ENCODE peak calls at places on chromosomes 13 and 19, in five cellular contexts. P is trophoblast cell, X is IMR-90, N is mesendoderm, T is H1. G is an unnamed sample.

GRCh38 chr19:55113570-55114039 is 3.8 kb downstream of the PPP1R12C start:
- DNase-seq in X (peak), T (peak), N (peak), P (peak), G (peak)

GRCh38 chr13:70523622-70524021 is 415.4 kb upstream of the KLHL1 start:
- DNase-seq in T (no peak), X (no peak), P (no peak), N (no peak), G (peak)

GRCh38 chr13:44837250-44837649 is 152.0 kb downstream of the NUFIP1 start:
- DNase-seq in P (no peak), X (peak), T (no peak), N (no peak), G (peak)

GRCh38 chr13:95536629-95537241 is 15.8 kb upstream of the CLDN10 start:
- DNase-seq in P (peak), T (no peak), X (peak), N (no peak), G (peak)

GRCh38 chr13:100859861-100860260 is 185.3 kb upstream of the TMTC4 start:
- DNase-seq in T (no peak), X (no peak), N (no peak), P (peak), G (peak)

GRCh38 chr13:23987331-23987730 is 90.0 kb upstream of the C1QTNF9B start:
- DNase-seq in T (no peak), N (no peak), X (peak), P (peak), G (peak)

GRCh38 chr19:30236587-30236986 is 135.6 kb upstream of the ZNF536 start:
- DNase-seq in X (no peak), P (no peak), N (no peak), T (no peak), G (no peak)

GRCh38 chr13:92103673-92104296 is 705.4 kb downstream of the GPC5 start:
- DNase-seq in N (peak), X (peak), P (peak), T (no peak), G (peak)

GRCh38 chr13:93225610-93226009 is 997 bp upstream of the GPC6 start:
- DNase-seq in P (no peak), N (no peak), X (no peak), T (no peak), G (no peak)
- H3K9ac ChIP-seq in P (no peak), N (no peak), X (no peak), T (no peak), G (peak)

GRCh38 chr19:36009633-36010379 is 1.2 kb upstream of the SYNE4 start:
- DNase-seq in N (no peak), T (no peak), P (no peak), X (no peak), G (no peak)

GRCh38 chr19:36006955-36007354 is 1.7 kb downstream of the SYNE4 start:
- DNase-seq in X (no peak), P (no peak), T (no peak), N (no peak), G (no peak)

GRCh38 chr19:36009220-36009619 is 607 bp upstream of the SYNE4 start:
- DNase-seq in P (peak), N (peak), T (peak), X (peak), G (peak)

GRCh38 chr19:36010402-36010801 is 1.8 kb upstream of the SYNE4 start:
- DNase-seq in T (no peak), P (no peak), N (no peak), X (no peak), G (no peak)

GRCh38 chr19:36008336-36008978 is at the start of gene SYNE4:
- DNase-seq in X (no peak), N (peak), P (peak), T (peak), G (no peak)
- H2AK5ac ChIP-seq in X (peak), N (peak), P (peak), T (no peak), G (no peak)

GRCh38 chr19:18616023-18616422 is 3.4 kb downstream of the TMEM59L start:
- DNase-seq in X (no peak), T (no peak), P (no peak), N (no peak), G (no peak)

GRCh38 chr19:18612772-18613588 is at the start of gene TMEM59L:
- DNase-seq in T (peak), X (no peak), N (no peak), P (no peak), G (no peak)

GRCh38 chr19:18612051-18612771 is 459 bp upstream of the TMEM59L start:
- DNase-seq in N (no peak), P (no peak), X (no peak), T (peak), G (no peak)

GRCh38 chr19:18611327-18612050 is 1.2 kb upstream of the TMEM59L start:
- DNase-seq in T (peak), N (peak), X (no peak), P (peak), G (no peak)

GRCh38 chr19:18613589-18614234 is 1.0 kb downstream of the TMEM59L start:
- DNase-seq in T (no peak), X (no peak), N (no peak), P (no peak), G (no peak)
- H3K9ac ChIP-seq in T (no peak), X (no peak), N (no peak), P (no peak), G (no peak)

GRCh38 chr13:25860265-25860664 is 191.6 kb downstream of the SHISA2 start:
- DNase-seq in T (no peak), N (no peak), P (no peak), X (no peak), G (no peak)
- H2AK5ac ChIP-seq in T (no peak), N (no peak), P (no peak), X (no peak), G (no peak)

DNA sequence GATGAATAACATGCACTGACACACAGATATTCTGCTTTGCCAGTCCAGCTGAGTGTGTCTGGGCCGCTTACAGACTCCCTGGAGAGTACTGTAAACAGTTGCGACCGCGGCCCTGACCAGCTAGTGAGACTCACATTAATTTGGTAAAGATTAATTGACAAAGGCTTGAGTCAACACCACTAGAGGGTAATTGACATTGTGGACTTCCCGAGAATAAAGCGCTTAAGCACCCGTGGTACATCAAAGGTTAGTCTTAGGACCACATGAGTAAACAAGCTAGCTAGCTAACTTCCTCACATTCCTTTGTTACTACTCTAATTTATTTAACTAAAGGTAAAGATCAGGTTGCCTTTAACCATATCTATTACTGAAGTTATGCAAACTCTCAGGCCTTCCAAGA is 624.4 kb upstream of the ARGLU1 start:
- DNase-seq in X (peak), N (no peak), T (no peak), P (no peak), G (peak)
- H3K9ac ChIP-seq in X (no peak), N (no peak), T (no peak), P (no peak), G (no peak)

GRCh38 chr19:58479303-58479702 is 3.2 kb downstream of the ZNF446 start:
- DNase-seq in N (no peak), T (no peak), X (no peak), P (no peak), G (no peak)

GRCh38 chr19:58476498-58477015 is 405 bp downstream of the ZNF446 start:
- DNase-seq in T (no peak), P (peak), N (peak), X (no peak), G (peak)

GRCh38 chr19:58477130-58477529 is 978 bp downstream of the ZNF446 start:
- DNase-seq in X (no peak), P (no peak), T (no peak), N (no peak), G (no peak)

GRCh38 chr19:58475714-58476497 is at the start of gene ZNF446:
- DNase-seq in P (peak), X (peak), N (peak), T (peak), G (peak)

DNA sequence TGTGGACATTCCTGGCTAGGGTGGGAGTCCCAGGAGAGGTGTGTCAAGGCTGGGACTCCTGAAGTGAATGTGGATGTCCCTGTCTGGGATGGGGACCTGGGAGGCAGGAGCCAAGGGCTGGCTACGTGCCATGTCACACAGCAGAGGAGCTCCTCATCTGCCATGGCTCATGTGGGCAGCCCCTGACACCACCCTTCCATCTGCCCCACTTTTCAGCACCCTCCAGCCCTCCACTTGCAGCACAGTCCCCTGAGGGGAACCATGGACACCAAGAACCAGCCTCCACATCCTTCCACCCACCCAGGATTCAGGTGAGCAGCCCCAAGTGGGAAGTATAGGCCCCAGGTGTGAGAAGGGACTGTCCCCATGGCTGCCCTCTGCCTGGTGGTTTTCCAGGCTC is 1.7 kb downstream of the ZNF446 start:
- DNase-seq in P (no peak), T (no peak), N (no peak), X (no peak), G (no peak)
- H2AK5ac ChIP-seq in P (no peak), T (no peak), N (no peak), X (peak), G (no peak)

DNA sequence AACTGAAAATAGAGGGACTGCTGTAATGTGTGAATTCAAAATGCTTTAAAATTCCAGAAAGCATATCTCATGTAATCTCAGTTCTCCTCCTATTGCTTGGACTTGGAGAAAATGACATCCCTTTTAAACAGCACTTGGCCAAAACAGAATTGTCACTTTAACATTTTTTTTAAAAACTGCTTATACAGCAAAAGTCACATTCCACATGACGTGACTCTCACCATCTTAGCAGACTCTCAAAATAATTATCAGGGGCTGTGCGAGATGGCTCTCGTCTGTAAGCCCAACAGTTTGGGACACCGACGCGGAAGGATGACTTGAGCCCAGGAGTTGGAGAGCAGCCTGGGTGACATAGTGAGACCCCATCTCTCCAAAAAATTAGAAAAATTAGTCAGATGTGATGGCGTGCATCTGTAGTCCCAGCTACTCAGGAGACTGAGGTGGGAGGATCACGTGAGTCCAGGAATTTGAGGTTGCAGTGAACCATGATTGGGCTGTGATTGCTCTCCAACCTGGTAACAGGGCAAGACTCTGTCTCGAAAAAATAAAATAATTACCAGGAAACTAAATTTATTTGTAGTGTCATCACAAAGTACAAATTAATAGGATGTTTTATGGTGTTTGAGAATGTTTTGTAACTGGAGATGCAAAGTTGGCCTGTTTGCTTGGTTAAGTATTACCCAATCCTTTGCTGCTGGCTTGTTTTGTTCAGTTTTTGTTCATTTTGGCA is 8.8 kb downstream of the SAFB start:
- DNase-seq in X (no peak), T (no peak), P (no peak), N (no peak), G (no peak)
- H3K9ac ChIP-seq in X (no peak), T (no peak), P (no peak), N (no peak), G (peak)

GRCh38 chr19:3062165-3063105 is at the start of gene TLE5:
- DNase-seq in N (peak), X (no peak), T (peak), P (peak), G (no peak)
- H2AK5ac ChIP-seq in N (no peak), X (peak), T (no peak), P (peak), G (peak)

DNA sequence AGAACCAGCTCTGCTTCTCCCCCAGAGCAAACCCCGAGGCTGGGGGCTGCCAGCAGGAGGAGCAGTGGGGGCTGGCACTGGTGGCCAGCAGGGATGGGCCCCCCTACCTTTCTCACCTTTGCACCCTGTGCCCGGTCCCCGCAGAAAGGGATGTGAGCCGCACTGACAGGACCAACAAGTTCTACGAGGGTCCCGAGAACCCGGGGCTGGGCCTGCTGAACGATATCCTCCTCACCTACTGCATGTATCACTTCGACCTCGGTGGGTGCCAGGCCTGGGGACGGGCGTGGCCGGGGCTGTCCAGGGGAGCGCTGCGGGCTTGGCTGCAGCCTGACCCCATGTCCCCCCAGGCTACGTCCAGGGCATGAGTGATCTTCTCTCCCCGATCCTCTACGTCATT is 6.6 kb downstream of the TBC1D17 start:
- DNase-seq in X (no peak), N (no peak), P (no peak), T (no peak), G (no peak)
- H3K9ac ChIP-seq in X (no peak), N (no peak), P (no peak), T (no peak), G (no peak)

DNA sequence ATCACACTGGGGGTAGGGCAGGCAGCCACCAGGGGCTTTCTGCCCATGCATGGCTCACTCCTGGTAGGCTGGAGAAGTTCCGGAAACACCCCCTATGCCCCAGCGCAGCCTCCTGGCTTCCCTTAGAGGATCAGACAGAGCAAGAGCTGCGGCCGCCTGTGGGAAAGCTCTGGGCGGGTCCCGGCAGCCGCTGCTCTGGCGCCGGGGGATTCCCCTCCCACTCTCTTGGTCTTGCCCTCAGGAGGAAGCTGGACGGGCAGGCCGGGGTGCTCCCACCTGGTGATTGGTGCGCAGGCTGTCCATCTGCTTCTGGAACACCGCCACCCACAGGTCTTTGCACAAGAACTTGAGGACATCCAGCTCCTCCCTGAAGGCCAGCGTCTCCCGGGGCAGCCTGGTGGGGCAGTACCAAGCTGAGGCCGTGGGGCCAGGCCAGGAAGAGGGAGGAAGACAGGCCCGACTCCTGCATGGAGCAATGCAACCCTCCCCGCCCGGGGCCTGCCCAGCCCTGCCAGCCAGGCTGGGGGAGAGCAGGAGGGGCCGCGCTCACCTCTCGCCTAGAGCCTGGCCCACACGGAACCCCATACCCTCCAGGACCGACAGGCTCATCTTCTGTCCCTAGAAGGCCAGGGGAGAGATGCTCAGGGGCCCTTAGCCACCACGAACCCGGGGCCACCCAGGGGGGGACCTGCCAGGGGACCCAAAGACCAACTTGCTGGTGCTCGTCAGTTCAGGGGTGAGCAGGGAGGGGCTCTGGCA is 4.0 kb upstream of the NKPD1 start:
- DNase-seq in N (peak), P (peak), X (peak), T (peak), G (peak)
- H2AK5ac ChIP-seq in N (no peak), P (no peak), X (no peak), T (no peak), G (no peak)